ENCODE peak calls at places on chromosomes 7 and 10, in six cellular contexts. R is T follicular helper cell; K is activated CD8-positive, alpha-beta T cell treated with anti-CD3 and anti-CD28 coated beads for 36 hours; C is Peyer's patch; T is hippocampal formation; I is GM10248. Z is an unnamed sample.

GRCh38 chr10:3948843-3949242 is 163.8 kb upstream of the KLF6 start:
- DNase-seq in R (peak), K (peak), C (peak), T (no peak), I (no peak), Z (no peak)

GRCh38 chr7:74115326-74115725 is 31.7 kb downstream of the LIMK1 start:
- DNase-seq in R (no peak), K (no peak), C (no peak), T (no peak), I (no peak), Z (no peak)

GRCh38 chr10:119526606-119527592 is 15.6 kb downstream of the RGS10 start:
- DNase-seq in R (no peak), K (peak), C (no peak), T (no peak), I (no peak), Z (no peak)

GRCh38 chr7:80199072-80199471 is 64.4 kb downstream of the GNAI1 start:
- DNase-seq in R (no peak), K (no peak), C (no peak), T (no peak), I (no peak), Z (no peak)

GRCh38 chr10:121078672-121079102 is 227.5 kb downstream of the WDR11 start:
- DNase-seq in R (no peak), K (no peak), C (peak), T (no peak), I (no peak), Z (no peak)

GRCh38 chr10:70479161-70479531 is 579 bp downstream of the PALD1 start:
- DNase-seq in R (no peak), K (no peak), C (no peak), T (no peak), I (no peak), Z (no peak)

GRCh38 chr7:22934023-22934422 is 79.9 kb downstream of the HYCC1 start:
- DNase-seq in R (no peak), K (no peak), C (no peak), T (no peak), I (no peak), Z (no peak)

GRCh38 chr7:46990761-46991160 is 591.1 kb downstream of the TNS3 start:
- DNase-seq in R (no peak), K (no peak), C (no peak), T (no peak), I (no peak), Z (no peak)

GRCh38 chr7:47580175-47580701 is 1.7 kb downstream of the TNS3 start:
- DNase-seq in R (no peak), K (no peak), C (peak), T (no peak), I (no peak), Z (no peak)

GRCh38 chr10:132848951-132849545 is 63.1 kb upstream of the NKX6-2 start:
- DNase-seq in R (no peak), K (no peak), C (peak), T (no peak), I (no peak), Z (no peak)

GRCh38 chr7:94396044-94396443 is 1.3 kb downstream of the COL1A2 start:
- DNase-seq in R (no peak), K (no peak), C (no peak), T (no peak), I (no peak), Z (no peak)

GRCh38 chr7:121078701-121079227 is 90.3 kb downstream of the CPED1 start:
- DNase-seq in R (no peak), K (no peak), C (no peak), T (no peak), I (no peak), Z (no peak)

GRCh38 chr10:72340510-72340895 is 14.2 kb downstream of the DNAJB12 start:
- DNase-seq in R (peak), K (peak), C (peak), T (peak), I (peak), Z (peak)

GRCh38 chr7:27245798-27246691 is 3.4 kb downstream of the EVX1 start:
- DNase-seq in R (no peak), K (peak), C (peak), T (no peak), I (no peak), Z (no peak)

GRCh38 chr7:102916426-102916825 is 3.6 kb downstream of the LRRC17 start:
- DNase-seq in R (no peak), K (no peak), C (no peak), T (no peak), I (no peak), Z (no peak)

GRCh38 chr7:23713285-23714235 is 3.5 kb downstream of the STK31 start:
- DNase-seq in R (no peak), K (no peak), C (no peak), T (no peak), I (no peak), Z (no peak)

GRCh38 chr10:7494034-7494433 is 83.2 kb upstream of the SFMBT2 start:
- DNase-seq in R (no peak), K (no peak), C (no peak), T (no peak), I (no peak), Z (no peak)

GRCh38 chr7:38748056-38748610 is 117.0 kb upstream of the AMPH start:
- DNase-seq in R (no peak), K (no peak), C (no peak), T (no peak), I (no peak), Z (no peak)

GRCh38 chr10:45555789-45556188 is 116.8 kb downstream of the ZFAND4 start:
- DNase-seq in R (no peak), K (no peak), C (no peak), T (no peak), I (no peak), Z (no peak)

GRCh38 chr10:101997803-101998202 is 58.2 kb downstream of the ARMH3 start:
- DNase-seq in R (no peak), K (no peak), C (no peak), T (no peak), I (no peak), Z (no peak)

GRCh38 chr7:114921636-114922150 is at the start of gene MDFIC:
- DNase-seq in R (no peak), K (peak), C (peak), T (no peak), I (no peak), Z (peak)

GRCh38 chr7:127189885-127190284 is 62.9 kb downstream of the GRM8 start:
- DNase-seq in R (no peak), K (no peak), C (no peak), T (peak), I (no peak), Z (no peak)

Z was measured in GM12865.